ENCODE peak calls at places on chromosomes 16 and 17, in five cellular contexts. S is HFF-Myc, W is fibroblast of the aortic adventitia, V is RPMI8226, Z is fibroblast of pulmonary artery. D is an unnamed sample.

GRCh38 chr16:17379121-17379571 is 91.6 kb downstream of the XYLT1 start:
- DNase-seq in V (peak; percentile 16), Z (peak; percentile 25), S (no peak), W (peak; percentile 90), D (no peak)

GRCh38 chr17:31068291-31068690 is 26.5 kb upstream of the NF1 start:
- DNase-seq in Z (peak; percentile 44), V (peak; percentile 69), W (no peak), S (no peak), D (no peak)

GRCh38 chr16:17343028-17343427 is 127.7 kb downstream of the XYLT1 start:
- DNase-seq in S (no peak), W (no peak), V (peak; percentile 54), Z (no peak), D (no peak)

GRCh38 chr17:41806685-41807445 is 4.9 kb downstream of the P3H4 start:
- DNase-seq in V (no peak), W (no peak), S (no peak), Z (no peak), D (no peak)

GRCh38 chr17:58886514-58886913 is 130.9 kb downstream of the PPM1E start:
- DNase-seq in Z (no peak), S (no peak), W (no peak), V (no peak), D (no peak)

GRCh38 chr16:30615358-30616076 is 5.3 kb upstream of the ZNF689 start:
- DNase-seq in V (peak; percentile 71), W (peak; percentile 12), Z (peak; percentile 50), S (no peak), D (no peak)

GRCh38 chr16:84928679-84929420 is 82.5 kb downstream of the ZDHHC7 start:
- DNase-seq in S (no peak), Z (peak; percentile 73), W (peak; percentile 85), V (no peak), D (no peak)

GRCh38 chr16:81716478-81717210 is 62.4 kb upstream of the PLCG2 start:
- DNase-seq in S (no peak), W (no peak), Z (no peak), V (no peak), D (no peak)

GRCh38 chr17:41360291-41360995 is 9.2 kb downstream of the KRT33B start:
- DNase-seq in S (no peak), Z (peak; percentile 42), W (peak; percentile 57), V (no peak), D (no peak)

GRCh38 chr16:3468501-3468900 is 25.0 kb downstream of the NAA60 start:
- DNase-seq in V (no peak), W (no peak), S (no peak), Z (no peak), D (no peak)

D was measured in pulmonary artery endothelial cell.